ENCODE peak calls at places on chromosomes 3 and 15, in six cellular contexts. One of them, this sample, is unnamed. For H3K9me3, the result is how much of the 10 kb centered on the place peaks cover.

GRCh38 chr15:84979651-84980050 is 2.0 kb upstream of the PDE8A start:
- DNase-seq in gastrocnemius medialis: no peak
- DNase-seq in thoracic aorta: no peak
- DNase-seq in adrenal gland: peak
- DNase-seq in sigmoid colon: no peak
- DNase-seq in IMR-90: no peak
- DNase-seq in this sample: no peak

GRCh38 chr15:69623521-69624513 is 171.2 kb downstream of the RPLP1 start:
- DNase-seq in gastrocnemius medialis: no peak
- DNase-seq in thoracic aorta: no peak
- DNase-seq in adrenal gland: no peak
- DNase-seq in sigmoid colon: no peak
- DNase-seq in IMR-90: no peak
- DNase-seq in this sample: no peak

GRCh38 chr3:45544024-45544718 is 50.4 kb upstream of the LIMD1 start:
- DNase-seq in gastrocnemius medialis: no peak
- DNase-seq in thoracic aorta: no peak
- DNase-seq in adrenal gland: no peak
- DNase-seq in sigmoid colon: no peak
- DNase-seq in IMR-90: no peak
- DNase-seq in this sample: no peak

GRCh38 chr3:4476507-4476906 is 9.4 kb upstream of the SUMF1 start:
- DNase-seq in gastrocnemius medialis: no peak
- DNase-seq in thoracic aorta: no peak
- DNase-seq in adrenal gland: no peak
- DNase-seq in sigmoid colon: no peak
- DNase-seq in IMR-90: no peak
- DNase-seq in this sample: no peak

GRCh38 chr15:66646308-66646707 is 55.7 kb upstream of the SMAD6 start:
- DNase-seq in gastrocnemius medialis: no peak
- DNase-seq in thoracic aorta: no peak
- DNase-seq in adrenal gland: no peak
- DNase-seq in sigmoid colon: no peak
- DNase-seq in IMR-90: no peak
- DNase-seq in this sample: no peak

GRCh38 chr15:47801522-47801921 is 84.2 kb downstream of the SEMA6D start:
- DNase-seq in gastrocnemius medialis: no peak
- DNase-seq in thoracic aorta: no peak
- DNase-seq in adrenal gland: no peak
- DNase-seq in sigmoid colon: no peak
- DNase-seq in IMR-90: no peak
- DNase-seq in this sample: no peak

GRCh38 chr3:18648868-18649450 is 223.8 kb upstream of the SATB1 start:
- DNase-seq in gastrocnemius medialis: no peak
- DNase-seq in thoracic aorta: no peak
- DNase-seq in adrenal gland: no peak
- DNase-seq in sigmoid colon: no peak
- DNase-seq in IMR-90: no peak
- DNase-seq in this sample: no peak

GRCh38 chr3:140599009-140599408 is 78.9 kb upstream of the TRIM42 start:
- DNase-seq in gastrocnemius medialis: no peak
- DNase-seq in thoracic aorta: no peak
- DNase-seq in adrenal gland: no peak
- DNase-seq in sigmoid colon: no peak
- DNase-seq in IMR-90: no peak
- DNase-seq in this sample: no peak

GRCh38 chr15:89401636-89402252 is 67.1 kb upstream of the POLG start:
- DNase-seq in gastrocnemius medialis: no peak
- DNase-seq in thoracic aorta: no peak
- DNase-seq in adrenal gland: no peak
- DNase-seq in sigmoid colon: no peak
- DNase-seq in IMR-90: peak
- DNase-seq in this sample: no peak

GRCh38 chr15:43954181-43954621 is 127.4 kb downstream of the WDR76 start:
- DNase-seq in gastrocnemius medialis: no peak
- DNase-seq in thoracic aorta: no peak
- DNase-seq in adrenal gland: no peak
- DNase-seq in sigmoid colon: no peak
- DNase-seq in IMR-90: peak
- DNase-seq in this sample: no peak

GRCh38 chr3:14814473-14814872 is 4.3 kb upstream of the FGD5 start:
- DNase-seq in gastrocnemius medialis: no peak
- DNase-seq in thoracic aorta: no peak
- DNase-seq in adrenal gland: no peak
- DNase-seq in sigmoid colon: no peak
- DNase-seq in IMR-90: no peak
- DNase-seq in this sample: no peak

GRCh38 chr3:87324609-87325008 is 48.2 kb upstream of the POU1F1 start:
- DNase-seq in gastrocnemius medialis: no peak
- DNase-seq in thoracic aorta: no peak
- DNase-seq in adrenal gland: no peak
- DNase-seq in sigmoid colon: no peak
- DNase-seq in IMR-90: no peak
- DNase-seq in this sample: no peak

GRCh38 chr3:33278106-33278672 is 947 bp downstream of the FBXL2 start:
- DNase-seq in gastrocnemius medialis: no peak
- DNase-seq in thoracic aorta: no peak
- DNase-seq in adrenal gland: no peak
- DNase-seq in sigmoid colon: no peak
- DNase-seq in IMR-90: no peak
- DNase-seq in this sample: no peak

GRCh38 chr15:96020133-96020532 is 310.4 kb upstream of the NR2F2 start:
- DNase-seq in gastrocnemius medialis: no peak
- DNase-seq in thoracic aorta: no peak
- DNase-seq in adrenal gland: no peak
- DNase-seq in sigmoid colon: no peak
- DNase-seq in IMR-90: no peak
- DNase-seq in this sample: no peak

GRCh38 chr3:122586098-122586497 is 8.6 kb downstream of the PARP15 start:
- DNase-seq in gastrocnemius medialis: no peak
- DNase-seq in thoracic aorta: no peak
- DNase-seq in adrenal gland: no peak
- DNase-seq in sigmoid colon: no peak
- DNase-seq in IMR-90: no peak
- DNase-seq in this sample: no peak

GRCh38 chr3:187186801-187187421 is 10.4 kb upstream of the RTP1 start:
- DNase-seq in gastrocnemius medialis: peak
- DNase-seq in thoracic aorta: peak
- DNase-seq in adrenal gland: peak
- DNase-seq in sigmoid colon: peak
- DNase-seq in IMR-90: peak
- DNase-seq in this sample: no peak

GRCh38 chr3:72310028-72310987 is 525.4 kb upstream of the PROK2 start:
- DNase-seq in gastrocnemius medialis: peak
- DNase-seq in thoracic aorta: no peak
- DNase-seq in adrenal gland: peak
- DNase-seq in sigmoid colon: no peak
- DNase-seq in IMR-90: peak
- DNase-seq in this sample: peak

GRCh38 chr3:171044828-171045793 is 18.6 kb upstream of the SLC2A2 start:
- DNase-seq in gastrocnemius medialis: no peak
- DNase-seq in thoracic aorta: no peak
- DNase-seq in adrenal gland: no peak
- DNase-seq in sigmoid colon: no peak
- DNase-seq in IMR-90: peak
- DNase-seq in this sample: no peak

GRCh38 chr3:184196536-184196935 is 10.5 kb downstream of the ABCF3 start:
- DNase-seq in gastrocnemius medialis: no peak
- DNase-seq in thoracic aorta: no peak
- DNase-seq in adrenal gland: peak
- DNase-seq in sigmoid colon: no peak
- DNase-seq in IMR-90: no peak
- DNase-seq in this sample: no peak

GRCh38 chr3:143078883-143079282 is 40.7 kb upstream of the CHST2 start:
- DNase-seq in gastrocnemius medialis: no peak
- DNase-seq in thoracic aorta: no peak
- DNase-seq in adrenal gland: no peak
- DNase-seq in sigmoid colon: no peak
- DNase-seq in IMR-90: peak
- DNase-seq in this sample: no peak

GRCh38 chr3:58308728-58309127 is 2.4 kb downstream of the HTD2 start:
- DNase-seq in gastrocnemius medialis: peak
- DNase-seq in thoracic aorta: no peak
- DNase-seq in adrenal gland: peak
- DNase-seq in sigmoid colon: peak
- DNase-seq in IMR-90: peak
- DNase-seq in this sample: no peak

GRCh38 chr3:168989396-168989795 is 674.1 kb downstream of the MECOM start:
- DNase-seq in gastrocnemius medialis: no peak
- DNase-seq in thoracic aorta: no peak
- DNase-seq in adrenal gland: no peak
- DNase-seq in sigmoid colon: no peak
- DNase-seq in IMR-90: peak
- DNase-seq in this sample: no peak

GRCh38 chr15:44738340-44738984 is 2.1 kb downstream of the TRIM69 start:
- DNase-seq in gastrocnemius medialis: no peak
- DNase-seq in thoracic aorta: no peak
- DNase-seq in adrenal gland: no peak
- DNase-seq in sigmoid colon: no peak
- DNase-seq in IMR-90: peak
- DNase-seq in this sample: no peak

GRCh38 chr3:10614160-10614559 is 108.8 kb upstream of the ATP2B2 start:
- DNase-seq in gastrocnemius medialis: no peak
- DNase-seq in thoracic aorta: no peak
- DNase-seq in adrenal gland: no peak
- DNase-seq in sigmoid colon: no peak
- DNase-seq in IMR-90: no peak
- DNase-seq in this sample: no peak

GRCh38 chr3:68057637-68058320 is 403.4 kb upstream of the SUCLG2 start:
- DNase-seq in gastrocnemius medialis: no peak
- DNase-seq in thoracic aorta: no peak
- DNase-seq in adrenal gland: no peak
- DNase-seq in sigmoid colon: no peak
- DNase-seq in IMR-90: no peak
- DNase-seq in this sample: peak

GRCh38 chr3:61903931-61904657 is 342.7 kb downstream of the PTPRG start:
- DNase-seq in gastrocnemius medialis: peak
- DNase-seq in thoracic aorta: no peak
- DNase-seq in adrenal gland: peak
- DNase-seq in sigmoid colon: peak
- DNase-seq in IMR-90: peak
- DNase-seq in this sample: no peak

GRCh38 chr15:51536965-51537574 is 85.5 kb downstream of the DMXL2 start:
- DNase-seq in gastrocnemius medialis: no peak
- DNase-seq in thoracic aorta: no peak
- DNase-seq in adrenal gland: no peak
- DNase-seq in sigmoid colon: no peak
- DNase-seq in IMR-90: peak
- DNase-seq in this sample: peak

GRCh38 chr3:194098036-194098871 is 37.7 kb upstream of the HES1 start:
- DNase-seq in gastrocnemius medialis: no peak
- DNase-seq in thoracic aorta: no peak
- DNase-seq in adrenal gland: no peak
- DNase-seq in sigmoid colon: no peak
- DNase-seq in IMR-90: no peak
- DNase-seq in this sample: peak

DNA sequence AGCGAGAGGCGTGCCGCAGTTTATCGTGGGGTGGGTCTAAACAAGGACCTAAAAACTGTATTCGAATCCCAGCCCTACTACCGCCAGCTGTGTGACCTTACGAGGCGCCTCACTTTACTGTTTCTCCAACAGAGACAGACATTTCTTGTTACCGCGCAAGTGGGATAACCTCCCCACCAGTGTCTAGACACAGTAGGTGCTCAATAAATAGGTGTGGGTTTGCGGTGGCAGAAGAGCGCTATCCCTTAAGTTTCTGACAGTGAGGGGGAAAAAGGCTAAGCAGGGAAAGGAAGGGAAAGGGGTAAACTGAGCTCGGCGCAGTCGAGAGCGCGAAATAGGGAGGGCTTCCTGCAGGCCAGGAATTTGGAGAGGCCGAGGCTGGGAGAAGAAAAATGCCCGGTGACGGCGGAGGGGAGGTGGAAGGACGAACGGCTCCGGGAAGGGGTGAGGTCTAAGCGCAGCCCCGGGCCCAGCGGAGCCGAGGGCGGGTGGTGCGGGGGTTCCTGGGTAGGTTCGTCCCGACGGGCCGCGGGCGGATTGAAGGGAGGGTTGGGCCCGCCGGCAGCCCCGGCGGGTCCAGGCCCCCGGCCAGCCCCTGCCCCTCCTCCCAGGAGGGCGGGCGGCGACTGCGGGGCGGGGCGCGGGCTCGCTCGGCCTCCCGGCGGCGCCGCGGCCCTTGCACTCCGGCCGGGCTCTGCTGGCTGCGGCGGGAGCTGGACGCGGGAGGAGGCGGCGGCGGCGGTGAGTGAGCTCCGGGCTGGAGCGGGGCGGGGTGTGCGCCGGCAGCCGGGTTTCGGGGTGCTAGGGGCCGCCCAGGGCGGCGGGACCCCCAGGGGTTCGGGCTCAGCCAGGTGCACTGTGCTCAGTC is at the start of gene CGNL1:
- DNase-seq in gastrocnemius medialis: no peak
- DNase-seq in thoracic aorta: no peak
- DNase-seq in adrenal gland: no peak
- DNase-seq in sigmoid colon: peak
- DNase-seq in IMR-90: no peak
- DNase-seq in this sample: no peak
- H3K4me3 ChIP-seq in gastrocnemius medialis: peak
- H3K4me3 ChIP-seq in thoracic aorta: peak
- H3K4me3 ChIP-seq in adrenal gland: no peak
- H3K4me3 ChIP-seq in sigmoid colon: peak
- H3K4me3 ChIP-seq in IMR-90: peak
- H3K4me3 ChIP-seq in this sample: no peak

GRCh38 chr15:26460165-26460564 is 312.7 kb downstream of the GABRB3 start:
- DNase-seq in gastrocnemius medialis: no peak
- DNase-seq in thoracic aorta: no peak
- DNase-seq in adrenal gland: no peak
- DNase-seq in sigmoid colon: no peak
- DNase-seq in IMR-90: no peak
- DNase-seq in this sample: no peak

GRCh38 chr15:26461847-26462608 is 310.8 kb downstream of the GABRB3 start:
- DNase-seq in gastrocnemius medialis: no peak
- DNase-seq in thoracic aorta: no peak
- DNase-seq in adrenal gland: no peak
- DNase-seq in sigmoid colon: no peak
- DNase-seq in IMR-90: no peak
- DNase-seq in this sample: no peak
- H3K9me3 ChIP-seq in gastrocnemius medialis: under half
- H3K9me3 ChIP-seq in thoracic aorta: under half
- H3K9me3 ChIP-seq in adrenal gland: under half
- H3K9me3 ChIP-seq in sigmoid colon: under half
- H3K9me3 ChIP-seq in IMR-90: under half
- H3K9me3 ChIP-seq in this sample: under half

DNA sequence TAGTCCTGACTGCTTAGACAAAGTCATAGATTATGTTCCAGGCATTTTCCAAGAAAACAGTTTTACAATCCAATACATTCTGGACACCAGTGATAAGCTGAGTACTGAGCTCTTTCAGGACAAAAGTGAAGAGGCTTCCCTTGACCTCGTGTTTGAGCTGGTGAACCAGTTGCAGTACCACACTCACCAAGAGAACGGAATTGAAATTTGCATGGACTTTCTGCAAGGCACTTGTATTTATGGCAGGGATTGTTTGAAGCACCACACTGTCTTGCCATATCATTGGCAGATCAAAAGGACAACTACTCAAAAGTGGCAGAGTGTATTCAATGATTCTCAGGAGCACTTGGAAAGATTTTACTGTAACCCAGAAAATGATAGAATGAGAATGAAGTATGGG is 3.8 kb downstream of the TIPARP start:
- DNase-seq in gastrocnemius medialis: no peak
- DNase-seq in thoracic aorta: no peak
- DNase-seq in adrenal gland: no peak
- DNase-seq in sigmoid colon: no peak
- DNase-seq in IMR-90: no peak
- DNase-seq in this sample: no peak
- H3K4me3 ChIP-seq in gastrocnemius medialis: no peak
- H3K4me3 ChIP-seq in thoracic aorta: no peak
- H3K4me3 ChIP-seq in adrenal gland: no peak
- H3K4me3 ChIP-seq in sigmoid colon: peak
- H3K4me3 ChIP-seq in IMR-90: no peak
- H3K4me3 ChIP-seq in this sample: peak

GRCh38 chr15:25230442-25230841 is 208.4 kb downstream of the UBE3A start:
- DNase-seq in gastrocnemius medialis: no peak
- DNase-seq in thoracic aorta: no peak
- DNase-seq in adrenal gland: no peak
- DNase-seq in sigmoid colon: no peak
- DNase-seq in IMR-90: no peak
- DNase-seq in this sample: no peak
- H3K9me3 ChIP-seq in gastrocnemius medialis: under half
- H3K9me3 ChIP-seq in thoracic aorta: under half
- H3K9me3 ChIP-seq in adrenal gland: under half
- H3K9me3 ChIP-seq in sigmoid colon: under half
- H3K9me3 ChIP-seq in IMR-90: half or more
- H3K9me3 ChIP-seq in this sample: under half